ENCODE peak calls at places on chromosome 21, in five cellular contexts. G is suprapubic skin; S is GM23338; H is CD8-positive, alpha-beta T cell; P is nephron progenitor cell. O is an unnamed sample.

GRCh38 chr21:46183910-46184624 is at the start of gene SPATC1L:
- DNase-seq in G (peak), S (peak), H (peak), P (peak), O (no peak)

GRCh38 chr21:43858806-43859648 is 6.0 kb upstream of the AGPAT3 start:
- DNase-seq in G (no peak), S (peak), H (no peak), P (no peak), O (no peak)

GRCh38 chr21:35475006-35475405 is 425.9 kb upstream of the RUNX1 start:
- DNase-seq in G (no peak), S (no peak), H (no peak), P (no peak), O (no peak)

GRCh38 chr21:31142600-31142999 is 104.3 kb upstream of the KRTAP19-8 start:
- DNase-seq in G (no peak), S (peak), H (no peak), P (no peak), O (no peak)

GRCh38 chr21:32562426-32562825 is 22.9 kb downstream of the TCP10L start:
- DNase-seq in G (no peak), S (peak), H (peak), P (no peak), O (no peak)

GRCh38 chr21:44752701-44753235 is 41.4 kb upstream of the TSPEAR start:
- DNase-seq in G (peak), S (no peak), H (no peak), P (no peak), O (no peak)

GRCh38 chr21:33510826-33511225 is 19.3 kb upstream of the DNAJC28 start:
- DNase-seq in G (no peak), S (no peak), H (no peak), P (no peak), O (no peak)

GRCh38 chr21:34132905-34133304 is 59.5 kb downstream of the MRPS6 start:
- DNase-seq in G (no peak), S (no peak), H (no peak), P (no peak), O (no peak)

GRCh38 chr21:45278156-45278911 is 9.4 kb downstream of the POFUT2 start:
- DNase-seq in G (peak), S (no peak), H (no peak), P (no peak), O (no peak)

GRCh38 chr21:45811136-45811535 is 167.6 kb downstream of the PCBP3 start:
- DNase-seq in G (no peak), S (no peak), H (no peak), P (no peak), O (no peak)

GRCh38 chr21:32844653-32845443 is 73.3 kb upstream of the PAXBP1 start:
- DNase-seq in G (no peak), S (no peak), H (no peak), P (no peak), O (no peak)

GRCh38 chr21:26070822-26071425 is 99.6 kb downstream of the APP start:
- DNase-seq in G (peak), S (peak), H (peak), P (peak), O (no peak)

GRCh38 chr21:34935452-34935851 is 113.7 kb downstream of the RUNX1 start:
- DNase-seq in G (no peak), S (no peak), H (no peak), P (no peak), O (no peak)

GRCh38 chr21:44793269-44794030 is 8.2 kb downstream of the UBE2G2 start:
- DNase-seq in G (no peak), S (peak), H (peak), P (peak), O (no peak)

GRCh38 chr21:33657124-33657842 is 15.0 kb downstream of the ITSN1 start:
- DNase-seq in G (no peak), S (no peak), H (no peak), P (no peak), O (no peak)

GRCh38 chr21:34983680-34984086 is 65.4 kb downstream of the RUNX1 start:
- DNase-seq in G (no peak), S (no peak), H (peak), P (no peak), O (no peak)

GRCh38 chr21:45740491-45741357 is 97.2 kb downstream of the PCBP3 start:
- DNase-seq in G (peak), S (no peak), H (no peak), P (no peak), O (no peak)

GRCh38 chr21:45365608-45366241 is 39.2 kb upstream of the COL18A1 start:
- DNase-seq in G (no peak), S (peak), H (no peak), P (no peak), O (peak)

GRCh38 chr21:39046236-39046911 is 136.9 kb downstream of the PSMG1 start:
- DNase-seq in G (no peak), S (no peak), H (no peak), P (no peak), O (no peak)
- TF ChIP-seq CTCF in G (no peak), S (no peak), H (no peak), P (no peak), O (no peak)

DNA sequence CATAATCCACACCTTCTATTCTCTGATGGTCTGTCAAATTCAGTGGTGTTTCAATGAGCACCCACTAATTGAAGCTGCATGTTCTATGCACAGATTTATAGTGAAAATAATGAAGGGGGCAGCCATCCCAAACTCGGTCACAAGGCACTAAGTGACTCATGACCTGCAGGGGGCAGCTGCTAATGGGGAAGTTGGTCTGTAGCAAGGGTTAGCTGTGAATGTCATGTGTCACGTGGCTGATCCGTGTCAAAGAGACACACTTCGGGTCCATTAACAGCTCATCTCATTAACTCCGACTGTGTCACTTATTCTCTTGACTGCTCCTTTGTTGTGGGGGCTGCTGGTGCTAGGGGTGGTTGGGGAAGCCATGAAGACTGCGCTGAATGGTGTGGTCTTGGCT is 306.6 kb downstream of the PCP4 start:
- DNase-seq in G (no peak), S (peak), H (no peak), P (no peak), O (no peak)
- TF ChIP-seq CTCF in G (no peak), S (peak), H (no peak), P (no peak), O (no peak)

GRCh38 chr21:27346041-27346448 is 379.2 kb upstream of the ADAMTS5 start:
- DNase-seq in G (no peak), S (no peak), H (no peak), P (no peak), O (no peak)
- TF ChIP-seq CTCF in G (no peak), S (no peak), H (no peak), P (no peak), O (no peak)

GRCh38 chr21:38255718-38256117 is 1.1 kb upstream of the KCNJ15 start:
- DNase-seq in G (no peak), S (no peak), H (no peak), P (no peak), O (no peak)
- TF ChIP-seq CTCF in G (no peak), S (no peak), H (no peak), P (no peak), O (no peak)

DNA sequence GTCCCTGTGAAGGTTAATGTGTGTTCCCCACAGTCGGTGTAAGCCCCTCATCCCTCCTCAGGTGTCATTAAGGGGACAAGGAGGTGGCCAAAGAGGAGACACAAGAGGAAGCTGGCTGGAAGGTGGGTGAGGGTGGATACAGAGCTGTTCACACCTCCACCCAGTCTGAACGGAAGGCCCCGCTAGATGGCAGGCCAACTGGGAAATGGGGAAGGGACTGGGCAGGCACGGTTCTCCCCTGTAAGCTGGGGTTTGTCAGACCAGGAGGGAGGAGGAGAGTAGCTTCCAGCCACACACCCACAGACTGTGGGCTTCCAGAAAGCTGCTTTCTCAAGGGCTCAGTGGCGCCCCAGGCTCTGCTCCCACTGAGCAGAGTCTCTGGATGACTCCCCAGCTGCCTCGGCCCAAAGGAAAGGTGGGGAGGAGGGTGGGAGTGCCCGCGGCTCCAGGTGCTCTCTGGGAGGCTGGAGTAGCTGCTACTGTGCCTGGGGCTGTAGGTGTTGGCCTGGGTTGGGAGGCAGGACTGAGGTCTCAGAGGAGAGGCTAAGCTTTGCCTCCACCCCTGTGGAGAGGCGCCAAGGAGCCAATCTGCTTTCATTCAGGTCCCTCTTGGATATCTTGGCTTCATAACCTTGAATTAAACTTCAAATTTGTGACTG is 41.2 kb downstream of the PCP4 start:
- DNase-seq in G (no peak), S (peak), H (no peak), P (no peak), O (no peak)
- TF ChIP-seq CTCF in G (no peak), S (peak), H (no peak), P (no peak), O (no peak)

GRCh38 chr21:36630485-36631206 is 68.3 kb upstream of the SIM2 start:
- DNase-seq in G (no peak), S (peak), H (peak), P (peak), O (no peak)
- TF ChIP-seq CTCF in G (no peak), S (peak), H (peak), P (peak), O (peak)

DNA sequence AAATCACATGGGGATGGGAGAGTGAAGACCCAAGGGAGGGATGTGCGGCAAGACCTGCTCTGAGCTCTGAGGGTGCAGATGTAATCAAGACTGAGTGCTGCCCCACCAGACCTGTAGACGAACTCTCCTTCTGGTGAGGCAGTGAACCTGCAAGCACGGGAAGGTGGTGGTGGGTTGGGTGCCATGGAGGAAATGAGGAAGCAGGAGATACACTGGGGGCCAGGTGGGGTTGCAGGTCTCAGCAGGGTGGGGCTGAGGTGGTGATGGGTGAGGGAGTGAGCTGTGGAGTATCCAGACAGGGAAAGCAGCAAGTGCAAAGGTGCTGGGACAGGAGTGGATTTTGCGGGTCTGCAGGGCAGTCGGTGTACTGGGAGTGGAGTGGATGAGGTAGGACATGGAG is 102.3 kb downstream of the KCNJ15 start:
- DNase-seq in G (no peak), S (no peak), H (no peak), P (no peak), O (no peak)
- TF ChIP-seq CTCF in G (no peak), S (no peak), H (no peak), P (no peak), O (no peak)

DNA sequence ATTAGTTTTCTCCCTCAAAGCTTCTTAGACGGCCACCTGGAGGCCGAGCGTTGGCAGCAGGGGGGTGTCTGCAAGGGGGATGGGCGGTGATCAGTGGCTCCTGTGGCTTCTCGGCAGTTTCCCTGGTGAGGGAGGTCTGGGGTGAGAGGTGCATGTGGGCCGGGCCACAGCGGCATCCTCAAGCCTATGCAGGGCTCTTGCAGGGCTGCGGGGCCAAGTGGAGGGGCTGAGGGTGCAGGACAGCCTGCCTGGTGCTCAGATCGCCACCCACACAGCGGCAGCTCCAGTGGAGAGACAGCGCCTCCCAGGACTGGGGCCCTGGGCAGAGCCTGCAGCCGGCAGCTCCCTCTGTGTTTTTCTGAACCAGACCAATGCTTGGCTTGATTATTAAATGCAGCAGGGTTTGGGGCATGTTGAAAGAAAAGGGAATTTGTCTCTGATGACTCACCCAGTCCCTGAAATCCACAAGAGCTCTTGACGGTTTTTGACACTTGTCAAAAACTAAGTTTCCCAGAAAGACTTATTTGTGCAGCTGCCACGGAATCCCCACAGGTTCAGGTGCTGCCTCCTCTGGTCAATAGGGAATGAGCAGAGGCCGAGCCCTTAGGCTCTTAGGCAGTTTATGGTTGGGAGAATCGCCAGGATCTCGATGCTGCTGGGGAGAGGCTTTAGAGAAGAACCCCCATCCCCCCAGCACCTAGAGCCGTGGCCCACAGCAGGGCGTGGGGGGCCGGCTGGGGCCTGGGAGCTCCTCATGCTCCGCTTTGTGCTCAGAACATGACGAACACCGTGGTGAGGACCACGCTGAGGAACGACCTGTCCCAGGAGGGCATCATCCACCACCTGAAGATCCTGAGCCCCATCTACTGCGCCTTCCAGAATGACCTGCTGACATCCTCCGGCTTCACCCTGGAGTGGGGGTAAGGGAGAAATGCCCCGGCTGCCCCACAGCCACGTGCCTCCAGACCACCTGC is 54.7 kb downstream of the UMODL1 start:
- DNase-seq in G (no peak), S (peak), H (no peak), P (no peak), O (no peak)
- TF ChIP-seq CTCF in G (no peak), S (peak), H (no peak), P (peak), O (peak)

DNA sequence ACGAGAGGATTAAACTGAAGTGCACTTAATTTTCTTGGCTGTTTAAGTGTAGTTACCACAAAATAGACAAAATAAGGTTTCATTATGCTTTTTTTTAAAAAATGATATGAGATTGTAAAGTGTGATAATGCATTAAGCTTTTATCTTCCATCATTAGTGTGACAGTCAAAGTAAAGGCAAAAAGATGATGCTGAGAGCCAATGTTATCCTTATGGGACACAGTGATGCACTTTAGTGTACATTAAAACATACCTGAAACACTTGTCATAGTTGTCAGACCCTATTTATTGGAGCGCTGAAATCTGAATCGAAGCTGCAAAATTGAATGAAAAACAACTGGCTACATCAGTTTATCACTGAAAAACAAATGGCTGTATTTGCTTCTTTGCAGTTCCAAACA is 120.5 kb upstream of the TMPRSS15 start:
- DNase-seq in G (no peak), S (no peak), H (no peak), P (no peak), O (no peak)
- TF ChIP-seq CTCF in G (no peak), S (no peak), H (no peak), P (no peak), O (no peak)

DNA sequence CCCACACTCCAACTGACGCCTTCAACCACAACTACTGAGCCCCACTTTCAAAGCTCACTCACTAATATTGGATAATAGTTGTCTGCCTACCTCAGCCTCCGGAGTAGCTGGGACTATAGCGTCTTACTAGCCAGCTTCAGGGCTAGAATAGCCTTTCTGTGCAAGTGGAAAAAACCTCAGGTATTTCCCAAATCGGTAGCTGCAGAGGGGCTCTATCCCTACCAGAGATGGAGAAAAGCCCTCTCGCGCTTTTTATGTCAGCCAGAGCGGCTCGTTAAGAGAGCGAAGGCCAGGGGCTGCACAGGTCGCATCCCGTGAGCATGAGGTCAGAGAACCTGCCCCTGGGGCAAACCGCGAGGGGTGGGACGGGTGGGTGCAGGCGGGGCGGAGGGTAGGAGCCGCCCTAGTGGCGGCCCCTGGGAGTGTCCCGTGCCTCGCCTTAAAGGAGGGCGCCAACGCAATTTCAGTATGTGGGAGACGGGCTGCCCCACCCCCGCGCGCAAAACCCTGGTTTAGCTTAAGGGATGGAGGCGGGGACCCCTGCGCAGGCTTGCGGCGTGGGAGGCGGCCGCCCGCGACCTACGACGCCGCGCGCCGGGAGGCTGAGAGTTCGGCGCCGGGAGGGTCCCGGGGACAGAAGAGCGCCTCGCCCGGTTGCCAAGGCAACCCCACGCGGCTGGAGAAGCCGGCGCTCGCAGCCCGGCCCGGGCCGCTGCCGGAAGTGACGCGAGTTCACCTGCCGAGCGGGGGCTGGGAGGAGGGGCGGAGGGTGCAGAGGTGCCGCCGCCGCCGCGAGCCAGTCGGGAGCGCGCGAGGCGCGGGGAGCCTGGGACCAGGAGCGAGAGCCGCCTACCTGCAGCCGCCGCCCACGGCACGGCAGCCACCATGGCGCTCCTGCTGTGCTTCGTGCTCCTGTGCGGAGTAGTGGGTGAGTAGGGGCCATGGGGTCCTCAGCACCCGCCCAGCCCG is at the start of gene CXADR:
- DNase-seq in G (peak), S (peak), H (peak), P (peak), O (no peak)
- TF ChIP-seq CTCF in G (no peak), S (peak), H (peak), P (peak), O (peak)